ENCODE peak calls at places on chromosomes 3 and 15, in nine cellular contexts. A is GM23338, L is WERI-Rb-1, D is stomach, K is ovary, Y is sigmoid colon, B is BJ, P is lung, J is neural progenitor cell. M is an unnamed sample.

GRCh38 chr3:119557874-119558264 is 1.5 kb downstream of the CD80 start:
- DNase-seq in J (no peak), P (no peak), D (no peak), A (no peak), K (no peak), Y (no peak), B (no peak), L (no peak), M (no peak)

GRCh38 chr15:72450805-72451204 is 23.3 kb upstream of the ARIH1 start:
- DNase-seq in P (no peak), D (no peak), Y (no peak), J (no peak), B (no peak), K (no peak), A (no peak), L (no peak), M (no peak)

GRCh38 chr3:20066848-20067617 is 26.8 kb downstream of the KAT2B start:
- DNase-seq in K (peak), B (peak), J (no peak), D (no peak), P (no peak), L (no peak), A (no peak), Y (peak), M (no peak)

GRCh38 chr3:52004158-52004787 is 8.6 kb upstream of the RPL29 start:
- DNase-seq in A (peak), D (no peak), P (no peak), Y (no peak), B (no peak), J (peak), L (peak), K (no peak), M (no peak)

GRCh38 chr3:148218222-148218621 is 479.5 kb upstream of the AGTR1 start:
- DNase-seq in B (no peak), D (no peak), Y (no peak), K (no peak), P (no peak), L (no peak), A (no peak), J (no peak), M (no peak)

GRCh38 chr3:51671090-51672082 is at the start of gene TEX264:
- DNase-seq in J (peak), B (peak), D (peak), A (peak), Y (peak), P (peak), L (peak), K (peak), M (peak)

GRCh38 chr3:54374214-54374855 is 252.0 kb downstream of the CACNA2D3 start:
- DNase-seq in Y (no peak), D (peak), P (no peak), K (no peak), B (no peak), L (peak), J (peak), A (peak), M (no peak)

GRCh38 chr3:45939341-45939771 is 3.9 kb upstream of the CXCR6 start:
- DNase-seq in P (no peak), Y (no peak), A (no peak), L (peak), J (peak), D (no peak), K (no peak), B (no peak), M (no peak)

GRCh38 chr3:36892457-36893136 is 52.3 kb downstream of the TRANK1 start:
- DNase-seq in K (no peak), A (no peak), L (no peak), Y (no peak), B (no peak), J (no peak), P (no peak), D (no peak), M (no peak)

GRCh38 chr3:4351164-4351855 is 48.1 kb downstream of the SETMAR start:
- DNase-seq in D (no peak), B (no peak), P (no peak), J (no peak), Y (no peak), A (no peak), L (no peak), K (no peak), M (no peak)

GRCh38 chr3:138594935-138595259 is 837 bp upstream of the CEP70 start:
- DNase-seq in Y (no peak), A (no peak), L (no peak), P (no peak), J (no peak), K (no peak), D (no peak), B (no peak), M (no peak)

GRCh38 chr3:66582721-66583141 is 81.9 kb upstream of the LRIG1 start:
- DNase-seq in K (no peak), Y (no peak), J (no peak), A (no peak), D (no peak), P (no peak), B (no peak), L (peak), M (no peak)

GRCh38 chr15:77030928-77031375 is 36.0 kb downstream of the PSTPIP1 start:
- DNase-seq in P (no peak), K (no peak), D (peak), L (no peak), Y (peak), B (no peak), J (peak), A (no peak), M (no peak)

GRCh38 chr3:51622868-51623267 is 48.2 kb upstream of the TEX264 start:
- DNase-seq in Y (no peak), L (no peak), B (no peak), A (no peak), D (peak), K (peak), J (no peak), P (no peak), M (peak)

GRCh38 chr15:34841220-34841841 is 46.0 kb upstream of the ACTC1 start:
- DNase-seq in A (no peak), Y (no peak), B (no peak), P (no peak), J (no peak), K (no peak), L (no peak), D (no peak), M (no peak)

GRCh38 chr3:35688826-35689225 is 49.5 kb downstream of the ARPP21 start:
- DNase-seq in P (no peak), Y (no peak), J (no peak), D (no peak), K (no peak), B (no peak), A (no peak), L (no peak), M (no peak)

GRCh38 chr3:74402821-74403220 is 211.6 kb downstream of the CNTN3 start:
- DNase-seq in L (no peak), B (no peak), K (no peak), D (no peak), P (no peak), Y (no peak), J (peak), A (peak), M (no peak)

GRCh38 chr3:172519740-172520139 is 3.5 kb downstream of the TNFSF10 start:
- DNase-seq in B (no peak), D (no peak), K (no peak), J (no peak), L (no peak), Y (no peak), A (no peak), P (no peak), M (no peak)

GRCh38 chr3:167837430-167837829 is 101.9 kb downstream of the SERPINI1 start:
- DNase-seq in Y (no peak), B (no peak), L (no peak), K (no peak), D (no peak), A (no peak), J (no peak), P (no peak), M (no peak)

GRCh38 chr3:185502987-185503386 is 4.2 kb upstream of the TMEM41A start:
- DNase-seq in Y (no peak), K (peak), L (no peak), B (no peak), P (no peak), A (no peak), J (no peak), D (peak), M (no peak)

GRCh38 chr3:111465081-111465670 is 76.8 kb upstream of the CD96 start:
- DNase-seq in J (no peak), A (no peak), B (no peak), P (no peak), K (no peak), Y (no peak), L (peak), D (no peak), M (no peak)

GRCh38 chr3:42491876-42492507 is 10.5 kb upstream of the VIPR1 start:
- DNase-seq in Y (peak), B (no peak), J (no peak), D (peak), P (peak), L (no peak), K (no peak), A (no peak), M (no peak)

GRCh38 chr15:62472616-62473299 is 307.7 kb upstream of the C2CD4B start:
- DNase-seq in A (no peak), L (no peak), K (no peak), P (no peak), B (no peak), D (no peak), J (peak), Y (peak), M (no peak)

GRCh38 chr3:46482632-46483311 is 15.0 kb upstream of the RTP3 start:
- DNase-seq in B (no peak), K (no peak), L (no peak), D (no peak), J (no peak), A (no peak), Y (no peak), P (no peak), M (no peak)

GRCh38 chr3:152139651-152140050 is 129.1 kb upstream of the MBNL1 start:
- DNase-seq in J (no peak), A (no peak), P (no peak), Y (no peak), D (no peak), L (no peak), B (no peak), K (no peak), M (no peak)

GRCh38 chr3:45603226-45603625 is 8.7 kb downstream of the LIMD1 start:
- DNase-seq in B (no peak), J (no peak), P (no peak), L (no peak), D (no peak), Y (no peak), K (no peak), A (no peak), M (no peak)

GRCh38 chr15:40743921-40744809 is 10.9 kb downstream of the RMDN3 start:
- DNase-seq in P (no peak), J (no peak), A (peak), D (no peak), B (no peak), K (no peak), L (no peak), Y (peak), M (peak)

GRCh38 chr3:53150247-53151085 is 10.5 kb upstream of the PRKCD start:
- DNase-seq in P (peak), K (no peak), B (no peak), J (no peak), A (no peak), L (no peak), D (peak), Y (no peak), M (no peak)

GRCh38 chr15:90340345-90340744 is 11.7 kb upstream of the ZNF774 start:
- DNase-seq in D (no peak), B (no peak), K (no peak), A (peak), Y (no peak), L (no peak), J (no peak), P (no peak), M (no peak)

GRCh38 chr15:65476942-65477341 is 40.5 kb downstream of the DPP8 start:
- DNase-seq in Y (no peak), P (no peak), K (peak), D (no peak), L (no peak), J (no peak), B (peak), A (no peak), M (no peak)

GRCh38 chr3:85360742-85361387 is 402.1 kb downstream of the CADM2 start:
- DNase-seq in B (no peak), J (peak), D (peak), P (peak), Y (no peak), K (no peak), A (peak), L (peak), M (no peak)

GRCh38 chr3:45566951-45567411 is 27.6 kb upstream of the LIMD1 start:
- DNase-seq in L (no peak), P (no peak), J (no peak), D (no peak), Y (peak), B (no peak), A (no peak), K (no peak), M (no peak)

GRCh38 chr15:30997270-30997669 is 5.8 kb upstream of the MTMR10 start:
- DNase-seq in L (no peak), B (no peak), P (no peak), K (no peak), A (no peak), Y (no peak), D (no peak), J (no peak), M (no peak)

GRCh38 chr3:16511561-16512434 is 1.7 kb downstream of the RFTN1 start:
- DNase-seq in Y (peak), B (no peak), A (peak), K (peak), D (peak), P (peak), J (peak), L (no peak), M (no peak)

GRCh38 chr15:65580287-65580686 is 30.6 kb downstream of the INTS14 start:
- DNase-seq in L (peak), K (no peak), P (no peak), B (peak), A (no peak), D (no peak), Y (no peak), J (peak), M (no peak)

GRCh38 chr3:196339493-196340254 is 1.5 kb upstream of the TM4SF19 start:
- DNase-seq in B (no peak), L (no peak), A (no peak), J (no peak), P (no peak), D (no peak), Y (no peak), K (no peak), M (no peak)

GRCh38 chr15:49831206-49831965 is 210.5 kb downstream of the DTWD1 start:
- DNase-seq in L (no peak), P (no peak), A (no peak), K (no peak), J (no peak), D (no peak), B (peak), Y (peak), M (peak)

GRCh38 chr3:51718547-51719412 is 11.9 kb downstream of the GRM2 start:
- DNase-seq in K (no peak), L (peak), D (peak), P (no peak), Y (peak), B (no peak), A (peak), J (peak), M (no peak)

DNA sequence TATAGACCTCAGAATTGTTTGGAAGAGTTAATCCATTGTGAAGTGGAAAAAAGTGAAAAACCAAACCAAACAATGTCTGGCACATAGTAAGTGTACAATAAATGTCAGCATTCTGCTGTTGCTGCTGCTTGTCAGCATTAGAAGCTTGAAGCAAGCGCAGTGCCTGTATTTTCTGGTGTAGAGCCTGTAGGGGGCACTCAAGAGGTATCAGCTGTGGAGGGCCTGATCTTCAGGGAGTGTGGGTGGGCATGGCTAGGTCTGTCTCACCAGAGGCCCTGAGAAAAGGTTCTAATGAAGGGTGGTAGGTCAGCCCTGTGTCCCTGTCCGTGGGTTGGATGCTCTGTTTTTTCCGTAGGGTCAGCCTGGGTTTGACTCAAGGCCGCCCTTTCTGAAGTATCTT is 3.6 kb downstream of the ADAMTSL3 start:
- DNase-seq in L (no peak), A (peak), D (no peak), J (peak), P (no peak), K (no peak), B (no peak), Y (no peak), M (no peak)
- TF ChIP-seq CTCF in L (peak), A (peak), D (no peak), J (peak), P (no peak), K (no peak), B (no peak), Y (peak), M (peak)

GRCh38 chr3:129276385-129276784 is 2.3 kb upstream of the HMCES start:
- DNase-seq in L (no peak), P (no peak), D (no peak), J (no peak), Y (no peak), B (no peak), A (no peak), K (no peak), M (no peak)
- H3K4me3 ChIP-seq in L (no peak), P (no peak), D (no peak), J (no peak), Y (no peak), B (no peak), A (no peak), K (no peak), M (no peak)

DNA sequence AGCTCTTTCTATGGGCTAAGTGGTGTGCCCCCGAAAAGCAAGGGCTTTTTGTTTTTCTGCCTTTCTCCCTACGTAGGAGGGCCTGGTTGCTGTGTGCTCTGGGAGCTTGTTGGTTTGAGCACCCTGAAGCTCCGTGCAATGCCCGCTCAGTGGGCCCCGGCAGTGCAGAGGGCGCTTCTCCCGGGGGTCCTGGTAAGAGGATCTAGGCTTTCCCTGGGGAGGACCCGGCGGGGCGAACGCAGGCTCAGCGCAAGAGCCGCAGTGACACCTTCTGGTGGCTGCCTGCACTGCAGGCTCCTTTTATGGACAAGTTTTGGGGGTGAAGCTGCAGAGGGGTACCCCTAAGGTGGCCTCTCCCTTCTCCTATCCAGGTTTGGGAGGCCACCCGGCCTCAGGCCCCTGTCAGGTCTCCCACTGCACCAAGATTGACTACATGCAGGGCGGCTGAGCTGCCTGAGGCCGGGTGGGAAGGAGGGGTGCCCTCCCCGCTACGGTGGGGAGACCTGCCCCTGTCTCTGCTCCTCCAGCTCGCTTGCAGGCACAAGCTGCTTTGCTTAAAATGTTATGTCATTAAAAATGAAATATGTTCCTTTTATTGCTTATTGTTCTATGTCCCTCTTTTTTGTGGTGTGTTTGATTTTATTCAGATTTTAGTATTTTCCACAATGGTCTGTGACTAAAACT is 387.9 kb downstream of the GABRG3 start:
- DNase-seq in J (peak), B (no peak), A (peak), K (no peak), L (peak), D (no peak), Y (no peak), P (no peak), M (no peak)
- TF ChIP-seq CTCF in J (peak), B (no peak), A (peak), K (no peak), L (peak), D (no peak), Y (peak), P (peak), M (peak)

GRCh38 chr3:149375164-149375823 is 2.2 kb downstream of the TM4SF1 start:
- DNase-seq in L (no peak), D (no peak), Y (no peak), P (no peak), A (no peak), B (no peak), J (no peak), K (no peak), M (no peak)
- H3K4me3 ChIP-seq in L (no peak), D (peak), Y (peak), P (peak), A (no peak), B (no peak), J (no peak), K (no peak), M (peak)

DNA sequence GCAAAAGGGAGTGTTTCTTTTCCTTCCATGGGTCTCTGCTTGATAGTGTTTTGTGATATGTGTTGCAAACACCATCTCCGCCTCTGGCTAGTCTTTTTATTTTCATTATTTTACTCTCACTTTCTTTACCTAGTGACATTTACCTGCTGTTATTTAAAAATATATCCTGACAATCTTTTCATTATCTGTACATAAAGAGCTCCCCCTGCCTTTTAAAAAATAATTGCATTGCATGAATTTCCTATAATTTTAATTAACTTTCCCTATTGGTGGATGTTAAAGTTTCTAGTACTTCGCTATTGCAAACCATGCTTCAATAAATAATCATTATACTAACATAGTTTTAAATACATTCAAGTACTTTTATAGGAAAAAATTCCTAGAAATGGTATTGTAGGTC is 48.8 kb upstream of the GCNT3 start:
- DNase-seq in P (no peak), K (no peak), J (no peak), A (no peak), Y (no peak), L (no peak), D (no peak), B (no peak), M (no peak)
- TF ChIP-seq CTCF in P (no peak), K (no peak), J (no peak), A (no peak), Y (no peak), L (no peak), D (no peak), B (peak), M (no peak)

DNA sequence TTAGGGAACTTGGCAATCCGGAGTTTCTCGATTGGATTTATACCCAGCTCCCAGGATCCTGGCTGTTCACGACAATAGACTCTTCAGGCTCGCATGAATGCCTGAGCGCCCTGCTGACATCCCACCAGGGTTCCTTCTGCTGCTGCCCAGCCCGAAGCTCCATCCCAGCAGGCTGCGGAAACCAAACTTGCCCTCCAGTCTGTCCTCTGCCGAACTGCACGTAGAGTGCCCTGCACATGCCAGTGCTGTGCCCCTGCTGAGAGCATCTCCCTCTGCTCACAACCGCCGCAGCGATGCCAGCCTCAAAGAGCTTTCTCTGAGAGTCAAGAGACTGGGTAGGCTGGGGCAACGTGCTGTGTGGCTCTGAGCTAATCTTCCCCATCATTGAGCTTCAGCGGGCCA is 6.9 kb downstream of the ADAMTS7 start:
- DNase-seq in Y (no peak), D (no peak), K (no peak), J (peak), B (no peak), A (peak), P (no peak), L (no peak), M (no peak)
- H3K4me3 ChIP-seq in Y (no peak), D (no peak), K (no peak), J (peak), B (no peak), A (peak), P (no peak), L (no peak), M (no peak)

DNA sequence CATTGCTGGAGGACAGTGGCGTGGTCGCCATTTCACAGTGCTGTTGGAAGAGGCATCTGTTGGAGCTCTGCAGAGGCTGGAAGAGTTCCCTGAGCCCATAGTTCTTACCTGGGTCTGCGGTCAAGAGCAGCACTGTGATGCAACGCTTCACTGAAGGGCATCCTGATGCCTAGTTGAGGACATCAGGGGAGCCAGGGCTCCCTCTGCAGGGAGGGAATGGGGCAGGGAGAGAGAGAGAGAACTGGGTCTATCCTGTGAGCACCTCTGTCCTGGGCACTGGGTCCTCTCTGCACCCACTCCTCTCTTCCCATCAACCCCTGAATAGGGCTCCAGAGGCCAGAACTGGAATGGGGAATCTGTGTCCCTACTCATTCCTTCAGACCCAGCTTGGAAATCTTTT is 23.9 kb upstream of the MOBP start:
- DNase-seq in K (no peak), Y (no peak), L (peak), D (no peak), J (no peak), B (no peak), P (no peak), A (peak), M (no peak)
- TF ChIP-seq CTCF in K (no peak), Y (no peak), L (peak), D (no peak), J (peak), B (no peak), P (no peak), A (peak), M (no peak)

M was measured in HFF-Myc.